ENCODE peak calls at places on chromosomes 5 and 9, in four cellular contexts. One of them, this sample, is unnamed.

GRCh38 chr5:73119492-73120157 is 750 bp upstream of the TMEM171 start:
- DNase-seq in HepG2: no peak
- DNase-seq in H1: no peak
- DNase-seq in GM12878: no peak
- DNase-seq in this sample: no peak

GRCh38 chr9:108443741-108444140 is 412.0 kb downstream of the ACTL7B start:
- DNase-seq in H1: no peak
- DNase-seq in HepG2: peak; percentile 35
- DNase-seq in GM12878: no peak
- DNase-seq in this sample: no peak

GRCh38 chr5:78009937-78010527 is 233.9 kb upstream of the TBCA start:
- DNase-seq in HepG2: no peak
- DNase-seq in H1: no peak
- DNase-seq in GM12878: no peak
- DNase-seq in this sample: no peak

GRCh38 chr5:128021411-128021810 is 62.2 kb upstream of the SLC12A2 start:
- DNase-seq in H1: no peak
- DNase-seq in GM12878: no peak
- DNase-seq in HepG2: no peak
- DNase-seq in this sample: no peak

GRCh38 chr9:134501266-134502181 is 140.1 kb upstream of the COL5A1 start:
- DNase-seq in H1: no peak
- DNase-seq in HepG2: no peak
- DNase-seq in GM12878: no peak
- DNase-seq in this sample: no peak

GRCh38 chr5:117559005-117559844 is 984.6 kb upstream of the SEMA6A start:
- DNase-seq in HepG2: no peak
- DNase-seq in H1: no peak
- DNase-seq in GM12878: no peak
- DNase-seq in this sample: no peak

GRCh38 chr5:6785161-6785860 is 72.1 kb downstream of the TENT4A start:
- DNase-seq in GM12878: no peak
- DNase-seq in HepG2: no peak
- DNase-seq in H1: no peak
- DNase-seq in this sample: no peak

GRCh38 chr9:104725014-104725413 is 22.5 kb upstream of the NIPSNAP3A start:
- DNase-seq in H1: no peak
- DNase-seq in HepG2: no peak
- DNase-seq in GM12878: no peak
- DNase-seq in this sample: no peak

GRCh38 chr5:111968459-111968858 is 211.5 kb upstream of the NREP start:
- DNase-seq in HepG2: no peak
- DNase-seq in GM12878: no peak
- DNase-seq in H1: no peak
- DNase-seq in this sample: no peak

GRCh38 chr5:154163327-154163997 is 27.1 kb upstream of the GALNT10 start:
- DNase-seq in H1: no peak
- DNase-seq in HepG2: no peak
- DNase-seq in GM12878: no peak
- DNase-seq in this sample: no peak

GRCh38 chr5:58043607-58043945 is 416.3 kb downstream of the PLK2 start:
- DNase-seq in GM12878: no peak
- DNase-seq in HepG2: no peak
- DNase-seq in H1: no peak
- DNase-seq in this sample: no peak

GRCh38 chr9:98146101-98146991 is 27.3 kb upstream of the TRIM14 start:
- DNase-seq in HepG2: peak; percentile 94
- DNase-seq in GM12878: peak; percentile 36
- DNase-seq in H1: no peak
- DNase-seq in this sample: no peak

GRCh38 chr9:33170464-33171156 is 3.5 kb upstream of the B4GALT1 start:
- DNase-seq in H1: no peak
- DNase-seq in HepG2: no peak
- DNase-seq in GM12878: no peak
- DNase-seq in this sample: no peak

GRCh38 chr5:150139334-150139733 is 16.3 kb downstream of the PDGFRB start:
- DNase-seq in GM12878: no peak
- DNase-seq in HepG2: no peak
- DNase-seq in H1: no peak
- DNase-seq in this sample: no peak

GRCh38 chr9:94204174-94204573 is 54.9 kb upstream of the ZNF169 start:
- DNase-seq in GM12878: no peak
- DNase-seq in HepG2: no peak
- DNase-seq in H1: no peak
- DNase-seq in this sample: no peak

GRCh38 chr5:3187846-3188425 is 407.7 kb upstream of the IRX1 start:
- DNase-seq in HepG2: no peak
- DNase-seq in H1: no peak
- DNase-seq in GM12878: no peak
- DNase-seq in this sample: peak; percentile 4

GRCh38 chr9:17699615-17700315 is 120.9 kb downstream of the SH3GL2 start:
- DNase-seq in HepG2: no peak
- DNase-seq in H1: no peak
- DNase-seq in GM12878: no peak
- DNase-seq in this sample: no peak

GRCh38 chr5:39475055-39475454 is 50.3 kb upstream of the DAB2 start:
- DNase-seq in GM12878: no peak
- DNase-seq in HepG2: no peak
- DNase-seq in H1: no peak
- DNase-seq in this sample: no peak

GRCh38 chr9:17116400-17116837 is 18.4 kb upstream of the CNTLN start:
- DNase-seq in GM12878: no peak
- DNase-seq in H1: no peak
- DNase-seq in HepG2: peak; percentile 20
- DNase-seq in this sample: no peak

GRCh38 chr9:126844085-126844484 is 16.4 kb upstream of the ZBTB34 start:
- DNase-seq in H1: no peak
- DNase-seq in HepG2: no peak
- DNase-seq in GM12878: no peak
- DNase-seq in this sample: no peak
- TF ChIP-seq HDAC6 in H1: no peak
- TF ChIP-seq HDAC6 in HepG2: no peak
- TF ChIP-seq HDAC6 in GM12878: no peak
- TF ChIP-seq HDAC6 in this sample: no peak

GRCh38 chr5:17265041-17265440 is 47.6 kb downstream of the BASP1 start:
- DNase-seq in H1: no peak
- DNase-seq in HepG2: no peak
- DNase-seq in GM12878: no peak
- DNase-seq in this sample: no peak

GRCh38 chr5:17269201-17269600 is 51.8 kb downstream of the BASP1 start:
- DNase-seq in H1: no peak
- DNase-seq in GM12878: no peak
- DNase-seq in HepG2: no peak
- DNase-seq in this sample: no peak

GRCh38 chr5:17272111-17272510 is 54.7 kb downstream of the BASP1 start:
- DNase-seq in HepG2: no peak
- DNase-seq in H1: no peak
- DNase-seq in GM12878: no peak
- DNase-seq in this sample: no peak

GRCh38 chr5:17267099-17267498 is 49.7 kb downstream of the BASP1 start:
- DNase-seq in H1: no peak
- DNase-seq in HepG2: no peak
- DNase-seq in GM12878: no peak
- DNase-seq in this sample: no peak
- TF ChIP-seq HDAC6 in H1: no peak
- TF ChIP-seq HDAC6 in HepG2: no peak
- TF ChIP-seq HDAC6 in GM12878: no peak
- TF ChIP-seq HDAC6 in this sample: no peak

GRCh38 chr5:76607353-76607871 is 15.8 kb downstream of the F2RL2 start:
- DNase-seq in H1: no peak
- DNase-seq in HepG2: no peak
- DNase-seq in GM12878: no peak
- DNase-seq in this sample: no peak
- TF ChIP-seq HDAC6 in H1: no peak
- TF ChIP-seq HDAC6 in HepG2: no peak
- TF ChIP-seq HDAC6 in GM12878: no peak
- TF ChIP-seq HDAC6 in this sample: no peak

GRCh38 chr9:115597330-115597729 is 479.4 kb upstream of the TNC start:
- DNase-seq in GM12878: no peak
- DNase-seq in HepG2: no peak
- DNase-seq in H1: no peak
- DNase-seq in this sample: no peak

GRCh38 chr9:115593587-115594091 is 475.7 kb upstream of the TNC start:
- DNase-seq in H1: no peak
- DNase-seq in HepG2: peak; percentile 4
- DNase-seq in GM12878: no peak
- DNase-seq in this sample: peak; percentile 28

GRCh38 chr9:115595951-115596742 is 478.2 kb upstream of the TNC start:
- DNase-seq in H1: no peak
- DNase-seq in HepG2: no peak
- DNase-seq in GM12878: no peak
- DNase-seq in this sample: no peak

GRCh38 chr9:115596743-115597080 is 478.8 kb upstream of the TNC start:
- DNase-seq in H1: no peak
- DNase-seq in GM12878: no peak
- DNase-seq in HepG2: no peak
- DNase-seq in this sample: no peak

GRCh38 chr9:115594551-115594950 is 476.6 kb upstream of the TNC start:
- DNase-seq in H1: no peak
- DNase-seq in GM12878: no peak
- DNase-seq in HepG2: no peak
- DNase-seq in this sample: no peak
- TF ChIP-seq HDAC6 in H1: no peak
- TF ChIP-seq HDAC6 in GM12878: no peak
- TF ChIP-seq HDAC6 in HepG2: no peak
- TF ChIP-seq HDAC6 in this sample: no peak

GRCh38 chr5:43073597-43074546 is 33.8 kb upstream of the ANXA2R start:
- DNase-seq in GM12878: no peak
- DNase-seq in H1: no peak
- DNase-seq in HepG2: peak; percentile 49
- DNase-seq in this sample: peak; percentile 86
- TF ChIP-seq HDAC6 in GM12878: no peak
- TF ChIP-seq HDAC6 in H1: no peak
- TF ChIP-seq HDAC6 in HepG2: no peak
- TF ChIP-seq HDAC6 in this sample: no peak

DNA sequence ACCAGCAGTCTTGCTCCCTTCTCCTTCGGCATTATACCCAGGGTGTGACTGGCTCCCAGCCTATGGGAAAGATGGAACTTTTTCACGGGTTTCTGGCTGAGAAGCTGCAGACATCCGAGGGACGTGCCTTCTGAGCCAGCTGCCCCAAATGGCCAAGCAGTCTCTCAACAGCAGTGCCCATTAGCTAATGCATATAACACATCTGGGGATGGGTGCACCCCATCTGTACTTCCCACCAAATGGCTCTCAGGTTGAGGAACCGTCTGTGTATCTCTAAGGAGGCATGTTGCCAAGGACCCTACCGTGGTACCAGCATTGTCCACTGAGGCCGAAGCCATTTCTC is 25.0 kb downstream of the C5orf15 start:
- DNase-seq in HepG2: no peak
- DNase-seq in GM12878: no peak
- DNase-seq in H1: no peak
- DNase-seq in this sample: no peak
- TF ChIP-seq HDAC6 in HepG2: no peak
- TF ChIP-seq HDAC6 in GM12878: no peak
- TF ChIP-seq HDAC6 in H1: no peak
- TF ChIP-seq HDAC6 in this sample: no peak

DNA sequence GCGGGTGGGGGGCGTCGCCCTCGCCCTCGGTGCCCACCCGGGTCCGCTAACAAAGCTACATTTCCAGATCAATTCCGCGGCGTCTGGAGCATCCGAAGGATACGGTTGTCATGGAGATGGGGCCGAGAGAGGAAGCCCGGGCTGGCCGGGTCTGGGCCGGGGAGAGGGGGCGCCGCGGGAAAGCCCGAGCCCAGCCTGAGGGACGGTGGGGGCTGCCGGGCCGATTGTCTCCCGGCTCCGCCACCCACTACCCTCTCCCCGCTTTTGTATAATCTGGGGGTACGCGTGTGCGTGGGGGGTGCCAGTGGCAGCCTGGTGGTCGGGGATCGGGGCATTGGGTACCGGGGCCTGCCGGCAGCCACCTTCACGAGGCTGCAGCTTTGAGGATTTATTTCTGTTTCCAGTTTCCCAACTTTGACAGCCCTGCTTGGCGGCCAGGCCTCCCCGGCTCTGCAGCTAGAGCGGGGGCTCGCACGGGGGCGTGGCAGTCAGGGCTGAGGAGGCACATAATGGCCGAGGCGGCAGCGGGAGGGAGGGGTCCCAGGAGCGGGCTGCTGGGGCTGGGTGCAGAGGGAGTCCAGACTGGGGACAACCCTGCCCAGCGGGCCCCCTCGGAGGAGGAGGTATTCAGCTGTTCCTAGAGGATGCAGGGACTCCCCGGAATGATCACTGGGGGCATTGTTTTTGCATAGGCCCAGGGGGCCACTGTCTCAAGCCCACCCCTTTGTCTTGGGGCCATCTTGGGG is 626 bp downstream of the PSD2 start:
- DNase-seq in GM12878: no peak
- DNase-seq in H1: no peak
- DNase-seq in HepG2: no peak
- DNase-seq in this sample: no peak
- TF ChIP-seq HDAC6 in GM12878: no peak
- TF ChIP-seq HDAC6 in H1: no peak
- TF ChIP-seq HDAC6 in HepG2: no peak
- TF ChIP-seq HDAC6 in this sample: no peak

DNA sequence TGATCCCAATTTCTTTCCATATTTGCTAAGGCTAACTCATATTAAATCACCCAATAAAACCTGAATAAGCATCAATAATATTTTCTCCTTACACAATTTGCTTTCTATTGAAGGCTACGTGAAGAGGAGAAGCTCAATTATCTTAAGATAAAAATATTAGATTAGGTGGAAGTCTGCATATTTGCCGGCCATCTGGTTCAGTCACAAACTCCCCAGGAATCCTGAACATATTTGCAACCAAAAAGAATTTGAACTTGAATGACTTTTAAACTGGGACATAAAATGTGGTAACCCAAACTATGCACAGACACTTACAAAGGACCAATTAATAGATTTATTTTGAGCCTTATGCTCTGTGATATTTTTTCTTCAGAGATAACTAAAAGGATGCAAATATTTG is 92.3 kb downstream of the HAPLN1 start:
- DNase-seq in H1: no peak
- DNase-seq in GM12878: no peak
- DNase-seq in HepG2: no peak
- DNase-seq in this sample: no peak
- TF ChIP-seq HDAC6 in H1: no peak
- TF ChIP-seq HDAC6 in GM12878: no peak
- TF ChIP-seq HDAC6 in HepG2: no peak
- TF ChIP-seq HDAC6 in this sample: no peak

GRCh38 chr5:135379052-135379654 is 19.9 kb downstream of the MACROH2A1 start:
- DNase-seq in HepG2: no peak
- DNase-seq in H1: no peak
- DNase-seq in GM12878: no peak
- DNase-seq in this sample: no peak
- TF ChIP-seq HDAC6 in HepG2: no peak
- TF ChIP-seq HDAC6 in H1: no peak
- TF ChIP-seq HDAC6 in GM12878: no peak
- TF ChIP-seq HDAC6 in this sample: no peak

This sample was measured in K562.